ENCODE peak calls at places on chromosomes 11 and 22, in eight cellular contexts. One of them, this sample, is unnamed.

GRCh38 chr22:20407829-20408228 is 13.9 kb downstream of the ZNF74 start:
- DNase-seq in fibroblast of lung: no peak
- DNase-seq in WTC11: no peak
- DNase-seq in astrocyte of the cerebellum: no peak
- DNase-seq in foreskin keratinocyte: no peak
- DNase-seq in GM13977: no peak
- DNase-seq in endothelial cell: no peak
- DNase-seq in body of pancreas: no peak
- DNase-seq in this sample: no peak

GRCh38 chr22:24108073-24108472 is 73.2 kb upstream of the SUSD2 start:
- DNase-seq in fibroblast of lung: no peak
- DNase-seq in astrocyte of the cerebellum: no peak
- DNase-seq in GM13977: no peak
- DNase-seq in WTC11: peak; percentile 37
- DNase-seq in body of pancreas: no peak
- DNase-seq in endothelial cell: no peak
- DNase-seq in foreskin keratinocyte: no peak
- DNase-seq in this sample: no peak

GRCh38 chr11:100752371-100753073 is 65.4 kb downstream of the ARHGAP42 start:
- DNase-seq in WTC11: no peak
- DNase-seq in GM13977: no peak
- DNase-seq in body of pancreas: no peak
- DNase-seq in astrocyte of the cerebellum: no peak
- DNase-seq in foreskin keratinocyte: no peak
- DNase-seq in fibroblast of lung: no peak
- DNase-seq in endothelial cell: no peak
- DNase-seq in this sample: no peak

GRCh38 chr11:29685361-29685760 is 331.5 kb downstream of the KCNA4 start:
- DNase-seq in endothelial cell: no peak
- DNase-seq in fibroblast of lung: no peak
- DNase-seq in body of pancreas: no peak
- DNase-seq in GM13977: no peak
- DNase-seq in WTC11: no peak
- DNase-seq in foreskin keratinocyte: no peak
- DNase-seq in astrocyte of the cerebellum: no peak
- DNase-seq in this sample: no peak

GRCh38 chr22:30017375-30017774 is 62.9 kb upstream of the HORMAD2 start:
- DNase-seq in GM13977: no peak
- DNase-seq in fibroblast of lung: peak; percentile 65
- DNase-seq in endothelial cell: no peak
- DNase-seq in body of pancreas: no peak
- DNase-seq in WTC11: no peak
- DNase-seq in foreskin keratinocyte: no peak
- DNase-seq in astrocyte of the cerebellum: no peak
- DNase-seq in this sample: peak; percentile 31

GRCh38 chr11:10511046-10511711 is 29.8 kb downstream of the RNF141 start:
- DNase-seq in WTC11: peak; percentile 47
- DNase-seq in endothelial cell: no peak
- DNase-seq in fibroblast of lung: no peak
- DNase-seq in body of pancreas: no peak
- DNase-seq in GM13977: no peak
- DNase-seq in astrocyte of the cerebellum: no peak
- DNase-seq in foreskin keratinocyte: no peak
- DNase-seq in this sample: no peak

GRCh38 chr11:35174666-35175065 is 35.7 kb downstream of the CD44 start:
- DNase-seq in endothelial cell: no peak
- DNase-seq in body of pancreas: no peak
- DNase-seq in astrocyte of the cerebellum: peak; percentile 55
- DNase-seq in fibroblast of lung: peak; percentile 92
- DNase-seq in WTC11: no peak
- DNase-seq in foreskin keratinocyte: no peak
- DNase-seq in GM13977: no peak
- DNase-seq in this sample: no peak

GRCh38 chr11:76588455-76589325 is 81.9 kb downstream of the LRRC32 start:
- DNase-seq in foreskin keratinocyte: no peak
- DNase-seq in GM13977: no peak
- DNase-seq in WTC11: no peak
- DNase-seq in astrocyte of the cerebellum: no peak
- DNase-seq in endothelial cell: peak; percentile 33
- DNase-seq in fibroblast of lung: no peak
- DNase-seq in body of pancreas: no peak
- DNase-seq in this sample: no peak

GRCh38 chr11:28696591-28696990 is 588.4 kb downstream of the METTL15 start:
- DNase-seq in foreskin keratinocyte: no peak
- DNase-seq in WTC11: no peak
- DNase-seq in GM13977: no peak
- DNase-seq in astrocyte of the cerebellum: no peak
- DNase-seq in fibroblast of lung: peak; percentile 45
- DNase-seq in endothelial cell: no peak
- DNase-seq in body of pancreas: no peak
- DNase-seq in this sample: no peak

GRCh38 chr11:27557223-27557622 is 50.7 kb upstream of the LIN7C start:
- DNase-seq in WTC11: no peak
- DNase-seq in GM13977: no peak
- DNase-seq in body of pancreas: no peak
- DNase-seq in astrocyte of the cerebellum: no peak
- DNase-seq in endothelial cell: no peak
- DNase-seq in foreskin keratinocyte: no peak
- DNase-seq in fibroblast of lung: peak; percentile 77
- DNase-seq in this sample: no peak

GRCh38 chr11:12167098-12167999 is 57.0 kb downstream of the MICAL2 start:
- DNase-seq in astrocyte of the cerebellum: no peak
- DNase-seq in fibroblast of lung: peak; percentile 96
- DNase-seq in foreskin keratinocyte: peak; percentile 97
- DNase-seq in body of pancreas: no peak
- DNase-seq in WTC11: no peak
- DNase-seq in endothelial cell: no peak
- DNase-seq in GM13977: no peak
- DNase-seq in this sample: peak; percentile 71

GRCh38 chr11:26442131-26442530 is 110.2 kb downstream of the ANO3 start:
- DNase-seq in WTC11: no peak
- DNase-seq in body of pancreas: no peak
- DNase-seq in fibroblast of lung: peak; percentile 54
- DNase-seq in endothelial cell: no peak
- DNase-seq in astrocyte of the cerebellum: peak; percentile 6
- DNase-seq in foreskin keratinocyte: peak; percentile 1
- DNase-seq in GM13977: no peak
- DNase-seq in this sample: peak; percentile 61

GRCh38 chr22:47014946-47015345 is 252.5 kb downstream of the TBC1D22A start:
- DNase-seq in body of pancreas: no peak
- DNase-seq in fibroblast of lung: no peak
- DNase-seq in endothelial cell: no peak
- DNase-seq in foreskin keratinocyte: no peak
- DNase-seq in GM13977: no peak
- DNase-seq in astrocyte of the cerebellum: no peak
- DNase-seq in WTC11: no peak
- DNase-seq in this sample: no peak

GRCh38 chr22:23071163-23072034 is 1.1 kb downstream of the GNAZ start:
- DNase-seq in GM13977: no peak
- DNase-seq in foreskin keratinocyte: no peak
- DNase-seq in astrocyte of the cerebellum: no peak
- DNase-seq in WTC11: peak; percentile 22
- DNase-seq in fibroblast of lung: no peak
- DNase-seq in endothelial cell: no peak
- DNase-seq in body of pancreas: no peak
- DNase-seq in this sample: no peak

GRCh38 chr22:19959043-19959586 is 17.5 kb upstream of the TXNRD2 start:
- DNase-seq in astrocyte of the cerebellum: no peak
- DNase-seq in endothelial cell: peak; percentile 89
- DNase-seq in WTC11: peak; percentile 98
- DNase-seq in foreskin keratinocyte: no peak
- DNase-seq in GM13977: no peak
- DNase-seq in fibroblast of lung: peak; percentile 76
- DNase-seq in body of pancreas: peak; percentile 77
- DNase-seq in this sample: no peak

GRCh38 chr11:114326776-114327175 is 30.6 kb downstream of the NNMT start:
- DNase-seq in fibroblast of lung: no peak
- DNase-seq in GM13977: no peak
- DNase-seq in astrocyte of the cerebellum: no peak
- DNase-seq in body of pancreas: no peak
- DNase-seq in endothelial cell: no peak
- DNase-seq in WTC11: no peak
- DNase-seq in foreskin keratinocyte: no peak
- DNase-seq in this sample: no peak

GRCh38 chr22:28711820-28712777 is 29.5 kb downstream of the CHEK2 start:
- DNase-seq in GM13977: no peak
- DNase-seq in astrocyte of the cerebellum: peak; percentile 72
- DNase-seq in body of pancreas: no peak
- DNase-seq in endothelial cell: no peak
- DNase-seq in foreskin keratinocyte: peak; percentile 80
- DNase-seq in WTC11: no peak
- DNase-seq in fibroblast of lung: peak; percentile 96
- DNase-seq in this sample: peak; percentile 92

GRCh38 chr11:96333076-96333744 is 9.8 kb downstream of the MAML2 start:
- DNase-seq in endothelial cell: no peak
- DNase-seq in fibroblast of lung: peak; percentile 74
- DNase-seq in astrocyte of the cerebellum: no peak
- DNase-seq in GM13977: no peak
- DNase-seq in WTC11: no peak
- DNase-seq in foreskin keratinocyte: no peak
- DNase-seq in body of pancreas: no peak
- DNase-seq in this sample: peak; percentile 88

GRCh38 chr22:27150530-27150909 is 493.1 kb downstream of the MIAT start:
- DNase-seq in fibroblast of lung: no peak
- DNase-seq in endothelial cell: no peak
- DNase-seq in GM13977: no peak
- DNase-seq in body of pancreas: no peak
- DNase-seq in WTC11: no peak
- DNase-seq in foreskin keratinocyte: no peak
- DNase-seq in astrocyte of the cerebellum: no peak
- DNase-seq in this sample: no peak

DNA sequence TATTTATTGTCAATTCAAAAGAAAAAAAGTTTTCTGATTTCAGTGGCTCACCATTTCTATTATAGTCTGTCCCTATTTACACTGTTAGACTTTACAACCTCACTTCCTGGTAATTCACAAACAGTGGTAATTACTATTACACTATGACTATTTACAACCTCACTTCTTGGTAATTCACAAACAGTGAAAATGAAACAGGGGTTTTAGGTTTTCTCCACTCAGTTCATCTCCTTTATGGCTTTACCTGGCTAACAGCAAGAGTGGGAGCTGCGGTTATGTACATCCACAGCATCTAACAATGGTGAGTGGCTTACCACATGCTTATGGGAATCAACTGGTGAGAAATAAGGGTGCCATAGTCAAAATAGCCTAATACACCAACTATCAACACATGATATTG is 166.4 kb downstream of the CASP12 start:
- DNase-seq in fibroblast of lung: no peak
- DNase-seq in WTC11: no peak
- DNase-seq in foreskin keratinocyte: no peak
- DNase-seq in body of pancreas: no peak
- DNase-seq in endothelial cell: no peak
- DNase-seq in GM13977: no peak
- DNase-seq in astrocyte of the cerebellum: no peak
- DNase-seq in this sample: no peak
- TF ChIP-seq CTCF in fibroblast of lung: no peak
- TF ChIP-seq CTCF in WTC11: no peak
- TF ChIP-seq CTCF in foreskin keratinocyte: no peak
- TF ChIP-seq CTCF in body of pancreas: no peak
- TF ChIP-seq CTCF in endothelial cell: no peak
- TF ChIP-seq CTCF in GM13977: no peak
- TF ChIP-seq CTCF in astrocyte of the cerebellum: no peak
- TF ChIP-seq CTCF in this sample: no peak

GRCh38 chr11:67671211-67671520 is 3.3 kb downstream of the ALDH3B2 start:
- DNase-seq in body of pancreas: no peak
- DNase-seq in foreskin keratinocyte: no peak
- DNase-seq in astrocyte of the cerebellum: no peak
- DNase-seq in GM13977: no peak
- DNase-seq in endothelial cell: no peak
- DNase-seq in WTC11: no peak
- DNase-seq in fibroblast of lung: no peak
- DNase-seq in this sample: no peak

GRCh38 chr11:67673358-67673757 is 1.1 kb downstream of the ALDH3B2 start:
- DNase-seq in fibroblast of lung: no peak
- DNase-seq in WTC11: no peak
- DNase-seq in GM13977: no peak
- DNase-seq in endothelial cell: no peak
- DNase-seq in astrocyte of the cerebellum: no peak
- DNase-seq in foreskin keratinocyte: no peak
- DNase-seq in body of pancreas: no peak
- DNase-seq in this sample: no peak

GRCh38 chr11:67667490-67668190 is 6.8 kb downstream of the ALDH3B2 start:
- DNase-seq in astrocyte of the cerebellum: no peak
- DNase-seq in GM13977: peak; percentile 55
- DNase-seq in WTC11: no peak
- DNase-seq in endothelial cell: no peak
- DNase-seq in body of pancreas: peak; percentile 12
- DNase-seq in foreskin keratinocyte: no peak
- DNase-seq in fibroblast of lung: no peak
- DNase-seq in this sample: no peak

GRCh38 chr11:67668191-67668551 is 6.3 kb downstream of the ALDH3B2 start:
- DNase-seq in fibroblast of lung: no peak
- DNase-seq in astrocyte of the cerebellum: no peak
- DNase-seq in endothelial cell: no peak
- DNase-seq in body of pancreas: no peak
- DNase-seq in GM13977: no peak
- DNase-seq in foreskin keratinocyte: no peak
- DNase-seq in WTC11: no peak
- DNase-seq in this sample: no peak

GRCh38 chr11:67670316-67671210 is 3.9 kb downstream of the ALDH3B2 start:
- DNase-seq in body of pancreas: no peak
- DNase-seq in astrocyte of the cerebellum: no peak
- DNase-seq in endothelial cell: no peak
- DNase-seq in WTC11: no peak
- DNase-seq in fibroblast of lung: no peak
- DNase-seq in GM13977: no peak
- DNase-seq in foreskin keratinocyte: no peak
- DNase-seq in this sample: no peak
- TF ChIP-seq CTCF in body of pancreas: no peak
- TF ChIP-seq CTCF in astrocyte of the cerebellum: no peak
- TF ChIP-seq CTCF in endothelial cell: no peak
- TF ChIP-seq CTCF in WTC11: no peak
- TF ChIP-seq CTCF in fibroblast of lung: no peak
- TF ChIP-seq CTCF in GM13977: no peak
- TF ChIP-seq CTCF in foreskin keratinocyte: no peak
- TF ChIP-seq CTCF in this sample: no peak

GRCh38 chr22:17007257-17007656 is 765 bp downstream of the GAB4 start:
- DNase-seq in astrocyte of the cerebellum: no peak
- DNase-seq in body of pancreas: no peak
- DNase-seq in endothelial cell: no peak
- DNase-seq in fibroblast of lung: no peak
- DNase-seq in WTC11: no peak
- DNase-seq in GM13977: no peak
- DNase-seq in foreskin keratinocyte: no peak
- DNase-seq in this sample: no peak
- TF ChIP-seq CTCF in astrocyte of the cerebellum: no peak
- TF ChIP-seq CTCF in body of pancreas: no peak
- TF ChIP-seq CTCF in endothelial cell: peak; percentile 25
- TF ChIP-seq CTCF in fibroblast of lung: no peak
- TF ChIP-seq CTCF in WTC11: no peak
- TF ChIP-seq CTCF in GM13977: no peak
- TF ChIP-seq CTCF in foreskin keratinocyte: no peak
- TF ChIP-seq CTCF in this sample: no peak

DNA sequence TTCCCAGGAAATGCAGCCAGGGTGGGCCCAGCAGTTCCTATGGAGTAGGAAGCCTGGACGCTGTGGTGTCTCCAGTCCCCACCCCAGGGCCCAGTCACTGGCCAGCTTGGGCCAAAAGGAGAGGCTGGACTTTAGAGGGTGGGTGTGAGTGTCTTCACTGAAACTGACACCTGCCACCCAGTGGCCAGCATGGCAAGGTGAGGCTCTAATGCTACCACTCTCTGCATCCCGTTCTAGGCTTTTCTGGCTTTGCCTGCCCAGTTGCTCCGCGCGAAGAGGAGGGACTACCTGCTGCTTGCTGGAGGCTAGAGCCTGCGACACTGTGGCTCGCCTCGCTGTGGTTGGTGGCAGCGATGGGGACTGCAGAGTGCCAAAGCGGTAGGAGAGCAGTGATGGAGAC is 35.4 kb downstream of the C22orf42 start:
- DNase-seq in WTC11: peak; percentile 69
- DNase-seq in GM13977: no peak
- DNase-seq in astrocyte of the cerebellum: no peak
- DNase-seq in foreskin keratinocyte: no peak
- DNase-seq in body of pancreas: no peak
- DNase-seq in fibroblast of lung: no peak
- DNase-seq in endothelial cell: no peak
- DNase-seq in this sample: no peak
- TF ChIP-seq CTCF in WTC11: peak; percentile 22
- TF ChIP-seq CTCF in GM13977: peak; percentile 22
- TF ChIP-seq CTCF in astrocyte of the cerebellum: no peak
- TF ChIP-seq CTCF in foreskin keratinocyte: peak; percentile 30
- TF ChIP-seq CTCF in body of pancreas: no peak
- TF ChIP-seq CTCF in fibroblast of lung: no peak
- TF ChIP-seq CTCF in endothelial cell: peak; percentile 19
- TF ChIP-seq CTCF in this sample: no peak

This sample was measured in BJ.